ENCODE peak calls at places on chromosomes 13 and 19, in six cellular contexts. A is effector memory CD4-positive, alpha-beta T cell; I is activated CD4-positive, alpha-beta T cell treated with anti-CD3 and anti-CD28 coated beads, Interleukin-2, amount 50 U/mL, for 48 hours; Z is AG04450; O is nucleus accumbens; X is left ventricle myocardium superior. Y is an unnamed sample.

GRCh38 chr19:48302600-48302959 is 22.8 kb upstream of the EMP3 start:
- DNase-seq in A (no peak), I (no peak), Z (no peak), O (no peak), X (no peak), Y (no peak)

GRCh38 chr13:59444210-59444857 is 719.4 kb downstream of the DIAPH3 start:
- DNase-seq in A (no peak), I (no peak), Z (no peak), O (no peak), X (no peak), Y (no peak)

GRCh38 chr19:16185925-16186234 is 670 bp downstream of the FAM32A start:
- DNase-seq in A (no peak), I (no peak), Z (no peak), O (no peak), X (no peak), Y (no peak)

GRCh38 chr19:11410682-11411081 is 8.4 kb downstream of the RGL3 start:
- DNase-seq in A (no peak), I (no peak), Z (no peak), O (no peak), X (no peak), Y (no peak)

GRCh38 chr19:39645800-39646411 is 9.8 kb upstream of the LGALS16 start:
- DNase-seq in A (no peak), I (peak), Z (no peak), O (no peak), X (no peak), Y (no peak)

GRCh38 chr13:40074338-40074737 is 418.9 kb downstream of the COG6 start:
- DNase-seq in A (no peak), I (no peak), Z (no peak), O (no peak), X (no peak), Y (no peak)

GRCh38 chr19:2274937-2275535 is 6.9 kb downstream of the PEAK3 start:
- DNase-seq in A (no peak), I (peak), Z (no peak), O (no peak), X (peak), Y (no peak)

GRCh38 chr13:36850790-36851438 is 31.9 kb downstream of the RFXAP start:
- DNase-seq in A (no peak), I (no peak), Z (no peak), O (no peak), X (no peak), Y (no peak)

GRCh38 chr13:45751882-45752281 is 49.8 kb downstream of the CBY2 start:
- DNase-seq in A (no peak), I (no peak), Z (no peak), O (no peak), X (no peak), Y (no peak)

GRCh38 chr19:4969292-4969771 is 419 bp downstream of the KDM4B start:
- DNase-seq in A (no peak), I (no peak), Z (no peak), O (no peak), X (no peak), Y (no peak)

GRCh38 chr13:44854264-44855060 is 134.8 kb downstream of the NUFIP1 start:
- DNase-seq in A (no peak), I (no peak), Z (no peak), O (no peak), X (peak), Y (no peak)

GRCh38 chr13:102839462-102839861 is 6.4 kb upstream of the ERCC5 start:
- DNase-seq in A (no peak), I (no peak), Z (no peak), O (no peak), X (no peak), Y (no peak)

GRCh38 chr19:5983367-5983955 is 5.5 kb upstream of the RANBP3 start:
- DNase-seq in A (no peak), I (no peak), Z (no peak), O (no peak), X (peak), Y (no peak)

GRCh38 chr13:33164331-33164730 is 121.2 kb downstream of the STARD13 start:
- DNase-seq in A (no peak), I (no peak), Z (no peak), O (no peak), X (no peak), Y (no peak)

GRCh38 chr19:43441736-43442135 is 23.7 kb downstream of the LYPD3 start:
- DNase-seq in A (no peak), I (no peak), Z (no peak), O (no peak), X (no peak), Y (no peak)

GRCh38 chr13:99018418-99019180 is 40.7 kb upstream of the DOCK9 start:
- DNase-seq in A (no peak), I (no peak), Z (no peak), O (no peak), X (no peak), Y (no peak)

GRCh38 chr19:13042443-13043130 is 47.3 kb downstream of the NFIX start:
- DNase-seq in A (no peak), I (no peak), Z (no peak), O (no peak), X (no peak), Y (no peak)

GRCh38 chr19:51124729-51125128 is at the start of gene SIGLEC9:
- DNase-seq in A (no peak), I (no peak), Z (no peak), O (no peak), X (peak), Y (no peak)

GRCh38 chr19:42361545-42361910 is 28.6 kb downstream of the CNFN start:
- DNase-seq in A (no peak), I (no peak), Z (no peak), O (no peak), X (no peak), Y (no peak)